ENCODE peak calls at places on chromosome 4, in seven cellular contexts. One of them, this sample, is unnamed.
A peak's percentile ranks its signal among the peaks of the same experiment; 100 is the strongest.

GRCh38 chr4:136805582-136805981 is 726.7 kb downstream of the PCDH18 start:
- DNase-seq in SK-N-SH: no peak
- DNase-seq in GM12878: no peak
- DNase-seq in A549: no peak
- DNase-seq in HepG2: no peak
- DNase-seq in IMR-90: no peak
- DNase-seq in K562: no peak
- DNase-seq in this sample: no peak

GRCh38 chr4:110309686-110310085 is 111.3 kb upstream of the ELOVL6 start:
- DNase-seq in GM12878: no peak
- DNase-seq in IMR-90: peak; percentile 2
- DNase-seq in K562: no peak
- DNase-seq in A549: no peak
- DNase-seq in HepG2: no peak
- DNase-seq in SK-N-SH: peak; percentile 62
- DNase-seq in this sample: no peak

GRCh38 chr4:105061136-105061696 is 85.5 kb upstream of the TET2 start:
- DNase-seq in K562: peak; percentile 7
- DNase-seq in IMR-90: peak; percentile 5
- DNase-seq in A549: no peak
- DNase-seq in GM12878: peak; percentile 85
- DNase-seq in HepG2: peak; percentile 2
- DNase-seq in SK-N-SH: no peak
- DNase-seq in this sample: peak; percentile 3

GRCh38 chr4:77818077-77818666 is 996 bp downstream of the CNOT6L start:
- DNase-seq in GM12878: no peak
- DNase-seq in K562: peak; percentile 78
- DNase-seq in SK-N-SH: peak; percentile 76
- DNase-seq in IMR-90: peak; percentile 83
- DNase-seq in A549: peak; percentile 72
- DNase-seq in HepG2: peak; percentile 85
- DNase-seq in this sample: peak; percentile 53

GRCh38 chr4:173546776-173547175 is 16.7 kb upstream of the HAND2 start:
- DNase-seq in IMR-90: no peak
- DNase-seq in A549: no peak
- DNase-seq in SK-N-SH: no peak
- DNase-seq in GM12878: no peak
- DNase-seq in HepG2: no peak
- DNase-seq in K562: peak; percentile 59
- DNase-seq in this sample: no peak

GRCh38 chr4:2194556-2194955 is 47.4 kb downstream of the HAUS3 start:
- DNase-seq in A549: no peak
- DNase-seq in HepG2: no peak
- DNase-seq in SK-N-SH: no peak
- DNase-seq in IMR-90: peak; percentile 10
- DNase-seq in GM12878: no peak
- DNase-seq in K562: no peak
- DNase-seq in this sample: no peak

GRCh38 chr4:61923179-61923578 is 723.1 kb downstream of the ADGRL3 start:
- DNase-seq in GM12878: no peak
- DNase-seq in K562: no peak
- DNase-seq in IMR-90: no peak
- DNase-seq in HepG2: no peak
- DNase-seq in A549: no peak
- DNase-seq in SK-N-SH: no peak
- DNase-seq in this sample: no peak

GRCh38 chr4:87304659-87305277 is 17.9 kb downstream of the HSD17B13 start:
- DNase-seq in GM12878: no peak
- DNase-seq in IMR-90: peak; percentile 35
- DNase-seq in SK-N-SH: no peak
- DNase-seq in K562: no peak
- DNase-seq in A549: peak; percentile 6
- DNase-seq in HepG2: no peak
- DNase-seq in this sample: no peak

GRCh38 chr4:62670509-62670908 is 1470.4 kb downstream of the ADGRL3 start:
- DNase-seq in K562: no peak
- DNase-seq in IMR-90: no peak
- DNase-seq in GM12878: no peak
- DNase-seq in A549: no peak
- DNase-seq in SK-N-SH: peak; percentile 3
- DNase-seq in HepG2: no peak
- DNase-seq in this sample: no peak

GRCh38 chr4:26873391-26874026 is 12.9 kb downstream of the STIM2 start:
- DNase-seq in A549: no peak
- DNase-seq in K562: no peak
- DNase-seq in GM12878: no peak
- DNase-seq in IMR-90: no peak
- DNase-seq in HepG2: no peak
- DNase-seq in SK-N-SH: no peak
- DNase-seq in this sample: no peak

GRCh38 chr4:99816611-99817309 is at the start of gene DAPP1:
- DNase-seq in HepG2: no peak
- DNase-seq in GM12878: peak; percentile 94
- DNase-seq in A549: no peak
- DNase-seq in IMR-90: no peak
- DNase-seq in K562: no peak
- DNase-seq in SK-N-SH: no peak
- DNase-seq in this sample: no peak

GRCh38 chr4:145346081-145346480 is 135.6 kb upstream of the SMAD1 start:
- DNase-seq in K562: no peak
- DNase-seq in SK-N-SH: peak; percentile 26
- DNase-seq in IMR-90: no peak
- DNase-seq in A549: no peak
- DNase-seq in HepG2: no peak
- DNase-seq in GM12878: no peak
- DNase-seq in this sample: no peak

GRCh38 chr4:71537551-71538065 is 198.8 kb downstream of the SLC4A4 start:
- DNase-seq in K562: no peak
- DNase-seq in GM12878: no peak
- DNase-seq in HepG2: no peak
- DNase-seq in A549: no peak
- DNase-seq in IMR-90: no peak
- DNase-seq in SK-N-SH: no peak
- DNase-seq in this sample: no peak

GRCh38 chr4:3345384-3345783 is 52.6 kb downstream of the RGS12 start:
- DNase-seq in IMR-90: no peak
- DNase-seq in K562: no peak
- DNase-seq in GM12878: no peak
- DNase-seq in HepG2: no peak
- DNase-seq in SK-N-SH: no peak
- DNase-seq in A549: no peak
- DNase-seq in this sample: no peak

GRCh38 chr4:2832309-2832980 is 11.2 kb upstream of the ADD1 start:
- DNase-seq in IMR-90: no peak
- DNase-seq in HepG2: no peak
- DNase-seq in GM12878: no peak
- DNase-seq in SK-N-SH: peak; percentile 17
- DNase-seq in A549: no peak
- DNase-seq in K562: no peak
- DNase-seq in this sample: no peak

GRCh38 chr4:42357325-42357724 is 40.0 kb upstream of the SHISA3 start:
- DNase-seq in K562: no peak
- DNase-seq in A549: no peak
- DNase-seq in HepG2: no peak
- DNase-seq in SK-N-SH: no peak
- DNase-seq in GM12878: no peak
- DNase-seq in IMR-90: no peak
- DNase-seq in this sample: no peak

GRCh38 chr4:129972257-129972656 is 876.3 kb downstream of the C4orf33 start:
- DNase-seq in IMR-90: no peak
- DNase-seq in GM12878: no peak
- DNase-seq in HepG2: no peak
- DNase-seq in A549: no peak
- DNase-seq in SK-N-SH: no peak
- DNase-seq in K562: no peak
- DNase-seq in this sample: no peak

GRCh38 chr4:189084671-189085070 is 856.0 kb upstream of the FRG1 start:
- DNase-seq in HepG2: no peak
- DNase-seq in K562: no peak
- DNase-seq in SK-N-SH: no peak
- DNase-seq in A549: no peak
- DNase-seq in GM12878: no peak
- DNase-seq in IMR-90: no peak
- DNase-seq in this sample: no peak

GRCh38 chr4:22014222-22014741 is 65.7 kb upstream of the KCNIP4 start:
- DNase-seq in IMR-90: no peak
- DNase-seq in SK-N-SH: no peak
- DNase-seq in A549: no peak
- DNase-seq in HepG2: no peak
- DNase-seq in K562: no peak
- DNase-seq in GM12878: no peak
- DNase-seq in this sample: no peak

GRCh38 chr4:89753601-89754066 is 83.3 kb downstream of the SNCA start:
- DNase-seq in SK-N-SH: peak; percentile 20
- DNase-seq in GM12878: no peak
- DNase-seq in IMR-90: peak; percentile 95
- DNase-seq in K562: no peak
- DNase-seq in HepG2: peak; percentile 30
- DNase-seq in A549: peak; percentile 3
- DNase-seq in this sample: no peak

GRCh38 chr4:682490-683172 is 6.3 kb downstream of the SLC49A3 start:
- DNase-seq in GM12878: no peak
- DNase-seq in K562: no peak
- DNase-seq in SK-N-SH: no peak
- DNase-seq in A549: no peak
- DNase-seq in HepG2: no peak
- DNase-seq in IMR-90: no peak
- DNase-seq in this sample: no peak

GRCh38 chr4:2831611-2832308 is 11.9 kb upstream of the ADD1 start:
- DNase-seq in IMR-90: no peak
- DNase-seq in HepG2: no peak
- DNase-seq in K562: no peak
- DNase-seq in SK-N-SH: peak; percentile 23
- DNase-seq in A549: no peak
- DNase-seq in GM12878: no peak
- DNase-seq in this sample: no peak

GRCh38 chr4:187798385-187798784 is 197.2 kb upstream of the ZFP42 start:
- DNase-seq in A549: no peak
- DNase-seq in IMR-90: no peak
- DNase-seq in K562: no peak
- DNase-seq in HepG2: no peak
- DNase-seq in GM12878: no peak
- DNase-seq in SK-N-SH: no peak
- DNase-seq in this sample: no peak

GRCh38 chr4:105474110-105474518 is 252 bp upstream of the PPA2 start:
- DNase-seq in HepG2: no peak
- DNase-seq in A549: peak; percentile 76
- DNase-seq in GM12878: no peak
- DNase-seq in SK-N-SH: no peak
- DNase-seq in K562: no peak
- DNase-seq in IMR-90: peak; percentile 77
- DNase-seq in this sample: no peak

GRCh38 chr4:67885727-67886126 is 1.9 kb upstream of the TMPRSS11D start:
- DNase-seq in IMR-90: peak; percentile 98
- DNase-seq in GM12878: no peak
- DNase-seq in K562: no peak
- DNase-seq in SK-N-SH: no peak
- DNase-seq in A549: no peak
- DNase-seq in HepG2: no peak
- DNase-seq in this sample: peak; percentile 23

GRCh38 chr4:41015031-41015675 is 199.2 kb downstream of the APBB2 start:
- DNase-seq in K562: no peak
- DNase-seq in A549: no peak
- DNase-seq in IMR-90: no peak
- DNase-seq in GM12878: no peak
- DNase-seq in SK-N-SH: no peak
- DNase-seq in HepG2: no peak
- DNase-seq in this sample: no peak

GRCh38 chr4:130632731-130633604 is 1537.0 kb downstream of the C4orf33 start:
- DNase-seq in K562: no peak
- DNase-seq in A549: no peak
- DNase-seq in IMR-90: no peak
- DNase-seq in GM12878: no peak
- DNase-seq in HepG2: peak; percentile 10
- DNase-seq in SK-N-SH: no peak
- DNase-seq in this sample: no peak

GRCh38 chr4:47836655-47837581 is 949 bp downstream of the CORIN start:
- DNase-seq in IMR-90: peak; percentile 84
- DNase-seq in GM12878: no peak
- DNase-seq in A549: peak; percentile 49
- DNase-seq in SK-N-SH: peak; percentile 88
- DNase-seq in K562: peak; percentile 52
- DNase-seq in HepG2: peak; percentile 76
- DNase-seq in this sample: peak; percentile 79
- TF ChIP-seq RFX5 in IMR-90: no peak
- TF ChIP-seq RFX5 in GM12878: no peak
- TF ChIP-seq RFX5 in A549: no peak
- TF ChIP-seq RFX5 in SK-N-SH: no peak
- TF ChIP-seq RFX5 in K562: no peak
- TF ChIP-seq RFX5 in HepG2: no peak
- TF ChIP-seq RFX5 in this sample: no peak

GRCh38 chr4:159608434-159608833 is 505.6 kb downstream of the RAPGEF2 start:
- DNase-seq in IMR-90: no peak
- DNase-seq in K562: no peak
- DNase-seq in A549: no peak
- DNase-seq in HepG2: no peak
- DNase-seq in SK-N-SH: no peak
- DNase-seq in GM12878: no peak
- DNase-seq in this sample: no peak

GRCh38 chr4:159606835-159607234 is 504.0 kb downstream of the RAPGEF2 start:
- DNase-seq in A549: no peak
- DNase-seq in SK-N-SH: no peak
- DNase-seq in GM12878: no peak
- DNase-seq in HepG2: no peak
- DNase-seq in IMR-90: no peak
- DNase-seq in K562: no peak
- DNase-seq in this sample: no peak

GRCh38 chr4:159607824-159608223 is 504.9 kb downstream of the RAPGEF2 start:
- DNase-seq in IMR-90: no peak
- DNase-seq in HepG2: no peak
- DNase-seq in GM12878: no peak
- DNase-seq in A549: no peak
- DNase-seq in K562: no peak
- DNase-seq in SK-N-SH: no peak
- DNase-seq in this sample: no peak
- TF ChIP-seq RFX5 in IMR-90: no peak
- TF ChIP-seq RFX5 in HepG2: no peak
- TF ChIP-seq RFX5 in GM12878: no peak
- TF ChIP-seq RFX5 in A549: no peak
- TF ChIP-seq RFX5 in K562: no peak
- TF ChIP-seq RFX5 in SK-N-SH: no peak
- TF ChIP-seq RFX5 in this sample: no peak

GRCh38 chr4:158428242-158428641 is 93.4 kb upstream of the RXFP1 start:
- DNase-seq in A549: no peak
- DNase-seq in K562: no peak
- DNase-seq in HepG2: no peak
- DNase-seq in IMR-90: peak; percentile 31
- DNase-seq in GM12878: no peak
- DNase-seq in SK-N-SH: no peak
- DNase-seq in this sample: no peak
- TF ChIP-seq RFX5 in A549: no peak
- TF ChIP-seq RFX5 in K562: no peak
- TF ChIP-seq RFX5 in HepG2: no peak
- TF ChIP-seq RFX5 in IMR-90: no peak
- TF ChIP-seq RFX5 in GM12878: no peak
- TF ChIP-seq RFX5 in SK-N-SH: no peak
- TF ChIP-seq RFX5 in this sample: no peak

DNA sequence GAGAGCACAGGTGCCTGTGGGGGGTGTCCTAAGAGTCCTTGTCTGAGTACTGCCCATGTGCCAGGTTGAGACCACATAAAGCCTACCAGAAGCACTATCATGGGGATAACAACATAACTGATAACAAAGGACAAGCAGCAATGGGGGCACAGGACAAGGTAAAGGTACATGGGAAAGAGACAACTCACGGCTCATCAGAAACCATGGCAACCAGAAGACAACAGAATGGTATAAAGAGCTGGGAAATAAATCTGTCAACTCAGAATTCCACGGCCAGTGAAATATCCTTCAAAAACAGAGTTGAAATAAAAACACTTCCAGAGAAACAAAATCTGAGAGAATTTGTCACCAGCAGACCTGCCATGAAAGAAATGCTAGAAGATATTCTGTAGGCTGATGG is 20.0 kb downstream of the CENPU start:
- DNase-seq in HepG2: no peak
- DNase-seq in GM12878: no peak
- DNase-seq in IMR-90: no peak
- DNase-seq in SK-N-SH: no peak
- DNase-seq in K562: no peak
- DNase-seq in A549: no peak
- DNase-seq in this sample: no peak
- TF ChIP-seq RFX5 in HepG2: no peak
- TF ChIP-seq RFX5 in GM12878: no peak
- TF ChIP-seq RFX5 in IMR-90: no peak
- TF ChIP-seq RFX5 in SK-N-SH: no peak
- TF ChIP-seq RFX5 in K562: no peak
- TF ChIP-seq RFX5 in A549: no peak
- TF ChIP-seq RFX5 in this sample: no peak